ENCODE peak calls at places on chromosomes 2 and 18, in seven cellular contexts. P is cardiac muscle cell, A is heart left ventricle, G is HCT116, V is NB4, I is omental fat pad, Y is lower lobe of right lung. S is an unnamed sample.
A peak's percentile ranks its signal among the peaks of the same experiment; 100 is the strongest.

GRCh38 chr18:52163478-52163877 is 176.5 kb upstream of the DCC start:
- DNase-seq in P (no peak), A (no peak), G (no peak), V (no peak), I (no peak), Y (no peak), S (no peak)

GRCh38 chr2:4992226-4992625 is 700.0 kb upstream of the SOX11 start:
- DNase-seq in P (no peak), A (no peak), G (no peak), V (no peak), I (no peak), Y (no peak), S (no peak)

GRCh38 chr18:76615065-76615733 is 120.2 kb upstream of the ZNF516 start:
- DNase-seq in P (no peak), A (no peak), G (no peak), V (peak; percentile 44), I (no peak), Y (no peak), S (no peak)

GRCh38 chr2:950627-950992 is at the start of gene SNTG2:
- DNase-seq in P (peak; percentile 31), A (peak; percentile 37), G (no peak), V (no peak), I (no peak), Y (no peak), S (no peak)

GRCh38 chr2:2839393-2840096 is 508.5 kb upstream of the MYT1L start:
- DNase-seq in P (no peak), A (no peak), G (no peak), V (no peak), I (no peak), Y (no peak), S (no peak)

GRCh38 chr2:209498574-209498973 is 74.7 kb downstream of the MAP2 start:
- DNase-seq in P (no peak), A (no peak), G (no peak), V (no peak), I (no peak), Y (no peak), S (no peak)

GRCh38 chr2:119859528-119859927 is 99.8 kb downstream of the PTPN4 start:
- DNase-seq in P (no peak), A (no peak), G (no peak), V (peak; percentile 15), I (no peak), Y (no peak), S (no peak)

GRCh38 chr2:112085916-112086669 is 31.0 kb downstream of the TMEM87B start:
- DNase-seq in P (no peak), A (peak; percentile 10), G (no peak), V (no peak), I (no peak), Y (no peak), S (no peak)

GRCh38 chr18:35619468-35619867 is 37.9 kb downstream of the GALNT1 start:
- DNase-seq in P (no peak), A (peak; percentile 42), G (no peak), V (no peak), I (no peak), Y (no peak), S (no peak)

GRCh38 chr2:108492364-108492763 is 41.9 kb upstream of the LIMS1 start:
- DNase-seq in P (peak; percentile 91), A (no peak), G (no peak), V (no peak), I (no peak), Y (no peak), S (no peak)

GRCh38 chr2:75560768-75561565 is at the start of gene EVA1A:
- DNase-seq in P (peak; percentile 81), A (peak; percentile 61), G (no peak), V (no peak), I (no peak), Y (peak; percentile 77), S (no peak)

GRCh38 chr2:157875720-157876065 is 437 bp downstream of the ACVR1 start:
- DNase-seq in P (no peak), A (peak; percentile 60), G (no peak), V (no peak), I (no peak), Y (peak; percentile 75), S (no peak)

GRCh38 chr18:48949051-48949605 is 1.6 kb downstream of the SMAD7 start:
- DNase-seq in P (no peak), A (no peak), G (no peak), V (peak; percentile 60), I (no peak), Y (peak; percentile 73), S (no peak)

GRCh38 chr2:65487404-65487803 is 55.0 kb upstream of the SPRED2 start:
- DNase-seq in P (no peak), A (no peak), G (no peak), V (no peak), I (no peak), Y (no peak), S (no peak)

GRCh38 chr2:36389081-36389480 is 33.5 kb downstream of the CRIM1 start:
- DNase-seq in P (peak; percentile 76), A (no peak), G (no peak), V (no peak), I (no peak), Y (no peak), S (no peak)

GRCh38 chr18:31268985-31269406 is 49.0 kb upstream of the DSG1 start:
- DNase-seq in P (no peak), A (no peak), G (no peak), V (no peak), I (no peak), Y (no peak), S (no peak)

GRCh38 chr2:29705636-29706035 is 215.8 kb downstream of the ALK start:
- DNase-seq in P (no peak), A (no peak), G (no peak), V (no peak), I (no peak), Y (no peak), S (no peak)

GRCh38 chr18:5720132-5720531 is 175.2 kb downstream of the TMEM200C start:
- DNase-seq in P (no peak), A (no peak), G (no peak), V (no peak), I (no peak), Y (no peak), S (no peak)

GRCh38 chr2:114119846-114120348 is 230.0 kb downstream of the ACTR3 start:
- DNase-seq in P (no peak), A (no peak), G (no peak), V (no peak), I (no peak), Y (no peak), S (no peak)

GRCh38 chr18:13831864-13832508 is 8.0 kb downstream of the MC5R start:
- DNase-seq in P (no peak), A (no peak), G (peak; percentile 13), V (no peak), I (no peak), Y (no peak), S (no peak)

GRCh38 chr2:237487496-237487895 is 445 bp downstream of the MLPH start:
- DNase-seq in P (no peak), A (no peak), G (no peak), V (no peak), I (no peak), Y (no peak), S (no peak)

GRCh38 chr2:188811522-188811921 is 162.7 kb upstream of the COL3A1 start:
- DNase-seq in P (peak; percentile 84), A (no peak), G (no peak), V (no peak), I (no peak), Y (no peak), S (no peak)

GRCh38 chr18:75408554-75409506 is 18.7 kb downstream of the SMIM21 start:
- DNase-seq in P (peak; percentile 87), A (no peak), G (peak; percentile 98), V (peak; percentile 65), I (no peak), Y (no peak), S (no peak)

GRCh38 chr18:54229660-54230059 is 5.2 kb upstream of the MBD2 start:
- DNase-seq in P (no peak), A (no peak), G (no peak), V (no peak), I (no peak), Y (no peak), S (no peak)

GRCh38 chr2:152718909-152719645 is 657 bp downstream of the ARL6IP6 start:
- DNase-seq in P (peak; percentile 22), A (peak; percentile 23), G (peak; percentile 59), V (peak; percentile 84), I (no peak), Y (no peak), S (no peak)

GRCh38 chr2:139790807-139791206 is 1010.6 kb upstream of the NXPH2 start:
- DNase-seq in P (peak; percentile 57), A (no peak), G (peak; percentile 29), V (peak; percentile 56), I (no peak), Y (no peak), S (no peak)
- TF ChIP-seq CTCF in P (peak; percentile 34), A (peak; percentile 17), G (peak; percentile 44), V (no peak), I (no peak), Y (no peak), S (no peak)

DNA sequence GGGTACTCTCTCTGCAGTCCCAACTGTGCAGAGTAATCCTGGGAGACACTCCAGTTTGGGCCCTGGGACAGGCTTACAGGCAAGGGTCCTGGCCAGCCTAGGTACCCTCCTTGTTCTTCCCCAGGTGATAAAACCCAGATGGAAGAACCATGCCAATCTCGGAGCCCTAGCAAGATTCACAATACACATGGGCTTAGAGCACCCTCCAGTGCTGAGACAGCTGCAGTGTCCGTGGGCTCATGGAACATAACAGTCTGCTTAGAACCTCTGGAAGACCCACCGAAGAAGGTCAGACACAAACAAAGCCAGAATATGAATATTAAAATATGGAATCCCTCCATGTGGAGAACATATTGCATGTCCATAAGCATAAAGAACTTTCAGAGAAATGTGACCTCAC is 568.1 kb downstream of the KCNJ3 start:
- DNase-seq in P (no peak), A (no peak), G (no peak), V (peak; percentile 5), I (no peak), Y (no peak), S (no peak)
- TF ChIP-seq CTCF in P (no peak), A (no peak), G (no peak), V (peak; percentile 16), I (no peak), Y (no peak), S (no peak)

DNA sequence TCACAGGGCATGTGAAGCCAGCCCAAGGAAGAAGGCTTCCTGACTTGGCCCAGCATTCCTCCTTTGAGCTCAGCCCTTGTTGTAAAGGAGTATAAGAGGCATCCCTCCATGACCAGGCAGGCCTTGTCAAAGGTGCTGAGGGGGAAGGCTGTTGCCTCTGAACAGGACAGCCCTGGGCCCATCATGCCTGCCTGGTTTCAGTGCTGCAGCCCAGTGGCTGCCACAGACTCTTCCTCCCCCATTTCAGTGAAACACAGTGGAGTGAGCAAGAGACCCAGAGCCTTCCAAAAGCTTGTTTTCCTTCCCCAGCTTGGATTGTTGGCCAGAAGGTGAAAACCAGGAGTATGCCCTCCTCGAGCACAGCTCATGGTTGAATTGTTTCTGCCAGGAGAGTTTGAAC is 19.9 kb upstream of the RPL37A start:
- DNase-seq in P (no peak), A (no peak), G (no peak), V (no peak), I (no peak), Y (no peak), S (no peak)
- TF ChIP-seq CTCF in P (no peak), A (no peak), G (no peak), V (no peak), I (no peak), Y (no peak), S (no peak)

DNA sequence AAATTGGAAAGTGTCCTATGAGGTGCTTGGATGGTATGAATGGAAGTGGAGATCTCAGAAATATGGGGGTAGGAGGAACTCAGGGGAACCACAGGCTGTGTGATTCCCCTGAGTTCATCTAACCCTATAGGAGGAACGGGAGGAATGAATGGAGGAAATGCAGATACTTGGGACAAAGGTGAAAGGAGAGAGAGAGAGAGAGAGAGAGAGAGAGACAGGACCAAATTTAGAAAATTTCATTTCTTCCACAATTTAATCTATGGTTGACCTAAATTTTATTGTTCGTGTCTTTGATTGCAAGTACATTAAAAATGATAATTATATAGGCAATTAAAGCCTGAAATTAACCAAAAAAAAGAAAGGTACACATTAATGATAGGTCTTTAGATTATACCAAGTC is 107.7 kb downstream of the SPP2 start:
- DNase-seq in P (no peak), A (no peak), G (no peak), V (no peak), I (no peak), Y (no peak), S (no peak)
- TF ChIP-seq CTCF in P (no peak), A (no peak), G (no peak), V (no peak), I (no peak), Y (no peak), S (no peak)

S was measured in ascending aorta.